ENCODE peak calls at places on chromosomes 16 and 17, in eight cellular contexts. D is A549; X is stomach; A is AG04450; B is PC-9; Z is endodermal cell; R is IMR-90; Q is CD8-positive, alpha-beta T cell. E is an unnamed sample.

GRCh38 chr17:10316986-10317834 is 55.6 kb downstream of the MYH13 start:
- DNase-seq in D (peak; percentile 50), X (peak; percentile 61), A (no peak), B (no peak), Z (peak; percentile 94), R (peak; percentile 41), Q (peak; percentile 8), E (peak; percentile 10)

GRCh38 chr17:61064087-61064951 is 335.3 kb upstream of the TBX2 start:
- DNase-seq in D (no peak), X (no peak), A (no peak), B (no peak), Z (no peak), R (no peak), Q (no peak), E (no peak)

GRCh38 chr17:3697157-3697515 is 1.2 kb upstream of the P2RX5 start:
- DNase-seq in D (no peak), X (no peak), A (no peak), B (no peak), Z (no peak), R (no peak), Q (no peak), E (no peak)

GRCh38 chr16:31700200-31700529 is 172.5 kb downstream of the AHSP start:
- DNase-seq in D (peak; percentile 87), X (no peak), A (no peak), B (peak; percentile 81), Z (no peak), R (no peak), Q (no peak), E (no peak)

GRCh38 chr17:46106966-46107644 is 86.1 kb downstream of the KANSL1 start:
- DNase-seq in D (no peak), X (no peak), A (no peak), B (no peak), Z (no peak), R (no peak), Q (no peak), E (no peak)

GRCh38 chr17:15659663-15660062 is 24.4 kb downstream of the TRIM16 start:
- DNase-seq in D (no peak), X (peak; percentile 86), A (no peak), B (peak; percentile 96), Z (peak; percentile 72), R (no peak), Q (no peak), E (no peak)

GRCh38 chr17:82639628-82640027 is 8.6 kb downstream of the WDR45B start:
- DNase-seq in D (no peak), X (no peak), A (no peak), B (no peak), Z (peak; percentile 48), R (no peak), Q (no peak), E (no peak)

GRCh38 chr17:9350083-9350482 is 225.5 kb downstream of the STX8 start:
- DNase-seq in D (no peak), X (no peak), A (peak; percentile 78), B (no peak), Z (no peak), R (peak; percentile 98), Q (no peak), E (peak; percentile 94)

GRCh38 chr16:67551972-67552371 is 10.4 kb upstream of the CTCF start:
- DNase-seq in D (no peak), X (no peak), A (no peak), B (no peak), Z (no peak), R (no peak), Q (no peak), E (no peak)

GRCh38 chr16:88941933-88942909 is 34.8 kb downstream of the CBFA2T3 start:
- DNase-seq in D (peak; percentile 81), X (peak; percentile 63), A (no peak), B (no peak), Z (peak; percentile 89), R (no peak), Q (peak; percentile 26), E (no peak)

GRCh38 chr17:14513835-14514234 is 213.0 kb downstream of the HS3ST3B1 start:
- DNase-seq in D (no peak), X (no peak), A (no peak), B (no peak), Z (peak; percentile 63), R (no peak), Q (no peak), E (no peak)

GRCh38 chr16:87966685-87967185 is 15.5 kb downstream of the BANP start:
- DNase-seq in D (no peak), X (peak; percentile 68), A (no peak), B (no peak), Z (peak; percentile 50), R (no peak), Q (no peak), E (no peak)

GRCh38 chr16:1707193-1707790 is 1.3 kb downstream of the MAPK8IP3 start:
- DNase-seq in D (no peak), X (no peak), A (no peak), B (no peak), Z (peak; percentile 60), R (peak; percentile 40), Q (no peak), E (peak; percentile 32)

GRCh38 chr17:48335858-48336500 is 94.0 kb downstream of the SKAP1 start:
- DNase-seq in D (peak; percentile 35), X (no peak), A (peak; percentile 26), B (peak; percentile 49), Z (no peak), R (peak; percentile 71), Q (no peak), E (no peak)

GRCh38 chr17:17567114-17567513 is 24.4 kb downstream of the PEMT start:
- DNase-seq in D (no peak), X (peak; percentile 64), A (no peak), B (no peak), Z (no peak), R (no peak), Q (no peak), E (no peak)

GRCh38 chr17:38674013-38674748 is 576 bp downstream of the EPOP start:
- DNase-seq in D (peak; percentile 35), X (peak; percentile 27), A (no peak), B (no peak), Z (peak; percentile 83), R (no peak), Q (no peak), E (no peak)
- TF ChIP-seq CTCF in D (peak; percentile 56), X (no peak), A (no peak), B (peak; percentile 37), Z (peak; percentile 34), R (no peak), Q (no peak), E (no peak)

GRCh38 chr17:7438050-7438614 is 1.2 kb upstream of the FGF11 start:
- DNase-seq in D (no peak), X (peak; percentile 53), A (no peak), B (no peak), Z (peak; percentile 93), R (no peak), Q (no peak), E (no peak)

GRCh38 chr17:7435676-7436555 is 681 bp downstream of the TMEM102 start:
- DNase-seq in D (peak; percentile 59), X (peak; percentile 53), A (no peak), B (peak; percentile 55), Z (peak; percentile 94), R (no peak), Q (no peak), E (no peak)

GRCh38 chr17:7437369-7437863 is 1.9 kb upstream of the FGF11 start:
- DNase-seq in D (no peak), X (no peak), A (no peak), B (no peak), Z (peak; percentile 73), R (no peak), Q (no peak), E (no peak)

GRCh38 chr17:7438656-7439460 is 454 bp upstream of the FGF11 start:
- DNase-seq in D (no peak), X (no peak), A (no peak), B (no peak), Z (no peak), R (no peak), Q (no peak), E (no peak)

DNA sequence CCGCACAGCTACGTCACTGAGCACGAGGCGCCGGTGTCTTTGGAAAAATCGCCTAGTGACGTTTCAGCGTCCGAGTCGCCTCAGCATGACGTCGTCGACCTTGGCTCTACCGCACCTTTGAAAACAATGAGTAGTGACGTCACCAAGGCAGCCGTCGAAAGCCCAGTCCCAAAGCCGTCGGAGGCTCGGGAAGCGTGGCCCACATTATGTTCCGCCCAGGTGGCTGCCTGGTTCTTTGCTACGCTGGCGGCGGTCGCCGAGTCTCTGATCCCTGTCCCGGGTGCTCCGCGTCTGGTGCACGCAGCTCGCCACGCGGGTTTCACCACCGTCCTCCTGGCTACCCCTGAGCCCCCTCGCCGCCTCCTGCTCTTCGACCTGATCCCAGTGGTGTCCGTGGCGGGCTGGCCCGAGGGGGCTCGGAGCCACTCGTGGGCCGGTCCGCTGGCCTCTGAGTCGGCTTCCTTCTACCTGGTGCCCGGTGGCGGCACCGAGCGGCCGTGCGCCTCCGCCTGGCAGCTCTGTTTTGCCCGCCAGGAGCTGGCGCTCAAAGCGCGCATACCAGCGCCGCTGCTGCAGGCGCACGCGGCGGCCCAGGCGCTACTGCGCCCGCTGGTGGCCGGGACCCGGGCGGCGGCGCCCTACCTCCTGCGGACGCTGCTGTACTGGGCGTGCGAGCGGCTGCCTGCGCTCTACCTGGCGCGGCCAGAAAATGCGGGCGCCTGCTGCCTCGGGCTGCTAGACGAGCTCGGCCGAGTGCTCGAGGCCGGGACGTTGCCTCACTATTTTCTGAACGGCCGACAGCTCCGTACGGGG is 1.5 kb downstream of the TMEM102 start:
- DNase-seq in D (peak; percentile 87), X (peak; percentile 90), A (no peak), B (peak; percentile 64), Z (peak; percentile 98), R (peak; percentile 75), Q (peak; percentile 70), E (no peak)
- H3K27ac ChIP-seq in D (peak overlapping the region; percentile 52), X (peak overlapping the region; percentile 87), A (no peak overlapping the region), B (peak overlapping the region; percentile 68), Z (no peak overlapping the region), R (no peak overlapping the region), Q (peak overlapping the region; percentile 66), E (no peak overlapping the region)

GRCh38 chr17:40342575-40343058 is 21.9 kb downstream of the GJD3 start:
- DNase-seq in D (no peak), X (no peak), A (no peak), B (no peak), Z (peak; percentile 78), R (no peak), Q (no peak), E (no peak)

GRCh38 chr17:40341808-40342574 is 22.5 kb downstream of the GJD3 start:
- DNase-seq in D (peak; percentile 89), X (peak; percentile 81), A (no peak), B (peak; percentile 51), Z (peak; percentile 96), R (peak; percentile 50), Q (no peak), E (peak; percentile 66)

GRCh38 chr17:40340327-40340726 is 24.2 kb downstream of the GJD3 start:
- DNase-seq in D (no peak), X (no peak), A (no peak), B (no peak), Z (no peak), R (no peak), Q (no peak), E (no peak)

GRCh38 chr17:40339068-40339699 is 25.4 kb downstream of the GJD3 start:
- DNase-seq in D (no peak), X (no peak), A (no peak), B (no peak), Z (no peak), R (no peak), Q (no peak), E (no peak)

GRCh38 chr17:40340880-40341807 is 23.4 kb downstream of the GJD3 start:
- DNase-seq in D (peak; percentile 92), X (peak; percentile 90), A (no peak), B (peak; percentile 73), Z (peak; percentile 98), R (peak; percentile 73), Q (peak; percentile 87), E (peak; percentile 84)
- TF ChIP-seq CTCF in D (no peak), X (no peak), A (no peak), B (peak; percentile 43), Z (peak; percentile 14), R (no peak), Q (peak; percentile 24), E (peak; percentile 21)

GRCh38 chr16:86928517-86929148 is 350.3 kb downstream of the FOXL1 start:
- DNase-seq in D (no peak), X (no peak), A (no peak), B (no peak), Z (no peak), R (no peak), Q (no peak), E (peak; percentile 22)
- H3K27ac ChIP-seq in D (no peak overlapping the region), X (no peak overlapping the region), A (peak overlapping the region; percentile 71), B (no peak overlapping the region), Z (no peak overlapping the region), R (peak overlapping the region; percentile 70), Q (no peak overlapping the region), E (peak overlapping the region; percentile 90)